ENCODE peak calls at places on chromosomes 3 and 15, in six cellular contexts. One of them, this sample, is unnamed.

GRCh38 chr3:119768668-119769393 is 13.1 kb upstream of the NR1I2 start:
- DNase-seq in uterus: no peak
- DNase-seq in endothelial cell of umbilical vein: no peak
- DNase-seq in foreskin fibroblast: no peak
- DNase-seq in A673: no peak
- DNase-seq in astrocyte of the spinal cord: no peak
- DNase-seq in this sample: no peak

GRCh38 chr3:42685363-42685881 is at the start of gene KLHL40:
- DNase-seq in foreskin fibroblast: no peak
- DNase-seq in A673: no peak
- DNase-seq in endothelial cell of umbilical vein: no peak
- DNase-seq in uterus: peak
- DNase-seq in astrocyte of the spinal cord: no peak
- DNase-seq in this sample: no peak

GRCh38 chr3:134879991-134880390 is 84.9 kb downstream of the EPHB1 start:
- DNase-seq in foreskin fibroblast: no peak
- DNase-seq in astrocyte of the spinal cord: no peak
- DNase-seq in endothelial cell of umbilical vein: no peak
- DNase-seq in A673: no peak
- DNase-seq in uterus: no peak
- DNase-seq in this sample: no peak

GRCh38 chr3:9659849-9660248 is 10.5 kb downstream of the MTMR14 start:
- DNase-seq in endothelial cell of umbilical vein: no peak
- DNase-seq in A673: no peak
- DNase-seq in foreskin fibroblast: no peak
- DNase-seq in uterus: no peak
- DNase-seq in astrocyte of the spinal cord: no peak
- DNase-seq in this sample: no peak

GRCh38 chr15:31227235-31227634 is 99.4 kb upstream of the KLF13 start:
- DNase-seq in endothelial cell of umbilical vein: no peak
- DNase-seq in A673: no peak
- DNase-seq in astrocyte of the spinal cord: no peak
- DNase-seq in uterus: no peak
- DNase-seq in foreskin fibroblast: no peak
- DNase-seq in this sample: no peak

GRCh38 chr15:87874896-87875661 is 381.5 kb downstream of the NTRK3 start:
- DNase-seq in A673: no peak
- DNase-seq in astrocyte of the spinal cord: peak
- DNase-seq in foreskin fibroblast: no peak
- DNase-seq in uterus: no peak
- DNase-seq in endothelial cell of umbilical vein: no peak
- DNase-seq in this sample: peak

GRCh38 chr15:92882697-92883642 is 17.2 kb upstream of the CHD2 start:
- DNase-seq in astrocyte of the spinal cord: no peak
- DNase-seq in endothelial cell of umbilical vein: no peak
- DNase-seq in A673: no peak
- DNase-seq in foreskin fibroblast: no peak
- DNase-seq in uterus: peak
- DNase-seq in this sample: no peak

GRCh38 chr15:82621970-82622369 is 25.2 kb downstream of the CPEB1 start:
- DNase-seq in foreskin fibroblast: no peak
- DNase-seq in uterus: no peak
- DNase-seq in endothelial cell of umbilical vein: no peak
- DNase-seq in astrocyte of the spinal cord: no peak
- DNase-seq in A673: peak
- DNase-seq in this sample: no peak

GRCh38 chr15:95016511-95017219 is 785.3 kb downstream of the MCTP2 start:
- DNase-seq in endothelial cell of umbilical vein: peak
- DNase-seq in uterus: no peak
- DNase-seq in astrocyte of the spinal cord: no peak
- DNase-seq in A673: no peak
- DNase-seq in foreskin fibroblast: peak
- DNase-seq in this sample: no peak

GRCh38 chr3:30320392-30320791 is 286.0 kb upstream of the TGFBR2 start:
- DNase-seq in endothelial cell of umbilical vein: no peak
- DNase-seq in uterus: no peak
- DNase-seq in foreskin fibroblast: no peak
- DNase-seq in astrocyte of the spinal cord: no peak
- DNase-seq in A673: no peak
- DNase-seq in this sample: no peak

DNA sequence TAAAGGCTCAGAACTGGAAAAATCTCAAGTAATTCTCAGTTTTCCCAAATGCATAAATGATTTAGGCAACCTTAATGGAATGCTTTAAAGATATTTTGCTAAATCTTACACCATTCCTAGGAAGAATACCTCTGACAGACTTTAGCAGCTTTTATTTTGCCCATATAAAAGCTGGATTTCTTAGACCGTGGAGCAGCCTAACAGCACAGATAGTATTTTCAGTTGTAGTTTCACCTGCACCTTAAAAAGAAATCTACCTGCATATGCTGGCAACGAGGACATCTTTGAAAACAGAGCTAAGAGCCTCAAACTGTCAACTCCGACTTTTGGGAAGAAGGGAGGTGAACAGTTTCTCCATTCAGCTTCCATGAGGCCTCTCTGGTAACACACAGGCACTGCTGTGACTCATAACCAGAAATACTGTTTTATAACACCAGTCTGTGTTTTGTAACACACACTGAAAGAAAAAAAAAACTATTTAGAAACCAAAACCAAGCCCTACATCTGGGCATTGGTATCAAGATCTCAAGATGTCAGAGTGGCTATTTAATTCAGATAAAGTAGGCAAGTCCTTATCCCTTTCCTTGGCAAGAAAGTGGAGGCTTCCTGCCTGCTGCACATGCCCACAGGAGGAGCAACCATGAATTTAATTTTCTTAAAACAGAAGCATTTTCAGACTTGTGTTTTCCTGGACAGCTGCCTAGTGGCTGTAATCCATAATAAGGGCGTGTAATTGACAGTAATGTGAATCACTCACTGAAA is 181.5 kb upstream of the ICE2 start:
- DNase-seq in endothelial cell of umbilical vein: peak
- DNase-seq in A673: peak
- DNase-seq in astrocyte of the spinal cord: peak
- DNase-seq in foreskin fibroblast: peak
- DNase-seq in uterus: peak
- DNase-seq in this sample: peak
- H3K4me3 ChIP-seq in endothelial cell of umbilical vein: no peak
- H3K4me3 ChIP-seq in A673: no peak
- H3K4me3 ChIP-seq in astrocyte of the spinal cord: no peak
- H3K4me3 ChIP-seq in foreskin fibroblast: no peak
- H3K4me3 ChIP-seq in uterus: no peak
- H3K4me3 ChIP-seq in this sample: no peak

DNA sequence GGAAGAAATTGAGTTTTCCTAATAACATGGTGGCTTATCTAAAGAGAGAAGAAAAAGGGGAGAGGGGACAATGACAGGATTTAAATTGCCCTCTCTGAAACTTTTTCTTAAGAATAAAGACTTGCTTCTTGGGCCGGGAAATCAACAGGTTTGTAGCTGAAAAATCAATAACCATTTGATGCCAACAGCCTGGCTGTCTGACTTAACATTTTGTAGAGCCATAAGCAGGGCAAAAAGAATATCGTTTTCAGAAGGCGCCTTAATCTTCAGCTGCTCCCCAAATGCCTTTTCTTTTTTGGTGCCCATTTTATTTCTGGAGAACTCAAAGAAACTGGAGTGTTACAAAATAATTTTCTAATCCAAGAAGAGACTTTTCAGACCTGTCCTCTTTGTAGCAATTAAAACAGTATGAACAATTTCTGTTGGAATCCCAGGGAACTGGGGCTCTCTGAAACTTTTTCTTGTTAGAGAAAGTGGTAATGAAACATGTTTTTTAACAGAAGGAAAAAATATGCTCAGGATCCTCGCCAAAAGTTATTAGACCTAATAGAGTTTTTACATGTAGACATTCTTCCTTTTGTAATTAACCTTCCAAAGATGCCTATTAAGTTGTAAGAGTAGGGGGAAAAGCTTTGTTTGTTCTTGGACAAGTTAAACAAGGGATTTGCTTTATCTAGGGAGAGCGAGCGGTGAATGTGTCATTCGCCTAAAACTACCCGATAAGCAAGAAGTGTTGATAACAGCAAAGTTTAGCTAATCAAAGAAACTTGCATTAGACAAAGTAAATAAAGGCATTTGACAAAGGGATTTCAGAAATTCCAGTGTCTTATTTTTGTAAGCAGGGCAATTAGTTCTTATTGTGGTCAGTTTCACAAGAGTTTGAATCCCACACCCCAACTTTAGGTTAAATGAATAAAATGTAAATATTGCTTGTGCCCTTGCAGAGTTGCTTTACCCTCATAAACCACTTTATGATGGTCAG is 2.2 kb downstream of the RARB start:
- DNase-seq in uterus: no peak
- DNase-seq in endothelial cell of umbilical vein: peak
- DNase-seq in A673: no peak
- DNase-seq in astrocyte of the spinal cord: peak
- DNase-seq in foreskin fibroblast: no peak
- DNase-seq in this sample: peak
- H3K4me3 ChIP-seq in uterus: peak
- H3K4me3 ChIP-seq in endothelial cell of umbilical vein: peak
- H3K4me3 ChIP-seq in A673: no peak
- H3K4me3 ChIP-seq in astrocyte of the spinal cord: peak
- H3K4me3 ChIP-seq in foreskin fibroblast: peak
- H3K4me3 ChIP-seq in this sample: peak

GRCh38 chr3:150913174-150913922 is 8.1 kb upstream of the MINDY4B start:
- DNase-seq in astrocyte of the spinal cord: no peak
- DNase-seq in foreskin fibroblast: no peak
- DNase-seq in A673: no peak
- DNase-seq in uterus: no peak
- DNase-seq in endothelial cell of umbilical vein: no peak
- DNase-seq in this sample: peak
- H3K4me3 ChIP-seq in astrocyte of the spinal cord: no peak
- H3K4me3 ChIP-seq in foreskin fibroblast: no peak
- H3K4me3 ChIP-seq in A673: no peak
- H3K4me3 ChIP-seq in uterus: no peak
- H3K4me3 ChIP-seq in endothelial cell of umbilical vein: no peak
- H3K4me3 ChIP-seq in this sample: no peak

GRCh38 chr15:74393423-74393822 is 26.0 kb upstream of the CYP11A1 start:
- DNase-seq in astrocyte of the spinal cord: no peak
- DNase-seq in foreskin fibroblast: no peak
- DNase-seq in A673: no peak
- DNase-seq in uterus: no peak
- DNase-seq in endothelial cell of umbilical vein: no peak
- DNase-seq in this sample: no peak

GRCh38 chr15:74391604-74392401 is 24.4 kb upstream of the CYP11A1 start:
- DNase-seq in astrocyte of the spinal cord: no peak
- DNase-seq in uterus: no peak
- DNase-seq in endothelial cell of umbilical vein: no peak
- DNase-seq in A673: no peak
- DNase-seq in foreskin fibroblast: no peak
- DNase-seq in this sample: no peak

GRCh38 chr15:74390552-74391288 is 23.3 kb upstream of the CYP11A1 start:
- DNase-seq in endothelial cell of umbilical vein: no peak
- DNase-seq in astrocyte of the spinal cord: no peak
- DNase-seq in A673: no peak
- DNase-seq in foreskin fibroblast: no peak
- DNase-seq in uterus: no peak
- DNase-seq in this sample: no peak

GRCh38 chr15:74392902-74393301 is 25.5 kb upstream of the CYP11A1 start:
- DNase-seq in endothelial cell of umbilical vein: no peak
- DNase-seq in uterus: no peak
- DNase-seq in A673: no peak
- DNase-seq in astrocyte of the spinal cord: no peak
- DNase-seq in foreskin fibroblast: no peak
- DNase-seq in this sample: no peak

DNA sequence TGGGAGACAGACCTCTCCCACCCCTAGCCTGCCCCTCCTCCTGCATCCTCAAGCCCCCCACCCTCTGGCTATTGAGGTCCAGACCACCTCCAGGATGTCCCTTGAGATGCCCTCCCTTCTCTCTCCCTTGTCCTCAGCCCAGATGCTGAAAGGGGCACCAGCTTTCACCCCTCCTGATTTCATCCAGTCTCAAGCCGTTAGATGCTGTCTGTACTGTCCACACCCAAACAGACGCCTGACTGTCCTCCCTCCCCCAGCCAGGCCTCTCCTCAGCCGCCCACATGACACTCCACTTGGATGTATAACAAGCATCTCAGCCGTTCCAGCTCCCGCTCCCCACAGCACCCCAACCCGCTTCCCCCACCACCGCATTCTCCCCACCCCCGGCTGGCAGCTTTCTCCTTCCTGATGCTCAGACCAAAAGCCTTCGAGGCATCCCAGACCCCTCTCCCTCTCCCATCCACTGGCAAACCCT is 25.0 kb upstream of the CYP11A1 start:
- DNase-seq in endothelial cell of umbilical vein: no peak
- DNase-seq in astrocyte of the spinal cord: no peak
- DNase-seq in A673: no peak
- DNase-seq in uterus: no peak
- DNase-seq in foreskin fibroblast: peak
- DNase-seq in this sample: no peak
- H3K4me3 ChIP-seq in endothelial cell of umbilical vein: no peak
- H3K4me3 ChIP-seq in astrocyte of the spinal cord: no peak
- H3K4me3 ChIP-seq in A673: no peak
- H3K4me3 ChIP-seq in uterus: no peak
- H3K4me3 ChIP-seq in foreskin fibroblast: no peak
- H3K4me3 ChIP-seq in this sample: no peak

GRCh38 chr15:38217181-38217580 is 35.5 kb upstream of the SPRED1 start:
- DNase-seq in uterus: no peak
- DNase-seq in A673: peak
- DNase-seq in endothelial cell of umbilical vein: no peak
- DNase-seq in astrocyte of the spinal cord: peak
- DNase-seq in foreskin fibroblast: peak
- DNase-seq in this sample: peak
- H3K4me3 ChIP-seq in uterus: no peak
- H3K4me3 ChIP-seq in A673: no peak
- H3K4me3 ChIP-seq in endothelial cell of umbilical vein: no peak
- H3K4me3 ChIP-seq in astrocyte of the spinal cord: no peak
- H3K4me3 ChIP-seq in foreskin fibroblast: no peak
- H3K4me3 ChIP-seq in this sample: no peak

This sample was measured in fibroblast of pulmonary artery.